ENCODE peak calls at places on chromosomes 5 and 9, in eight cellular contexts. Q is cardiac muscle cell, Z is neural progenitor cell, K is left ventricle myocardium inferior, B is breast epithelium, H is lower lobe of right lung, S is A673, G is tibial nerve. O is an unnamed sample.

GRCh38 chr5:91212336-91213092 is 170.6 kb downstream of the ARRDC3 start:
- DNase-seq in Q (peak; percentile 88), Z (no peak), G (peak; percentile 43), K (no peak), H (no peak), B (no peak), S (peak; percentile 85), O (no peak)

GRCh38 chr5:5933651-5934050 is 444.7 kb downstream of the MED10 start:
- DNase-seq in K (no peak), H (no peak), S (no peak), B (no peak), Z (no peak), Q (no peak), G (no peak), O (no peak)

GRCh38 chr5:76953551-76954382 is 922 bp downstream of the CRHBP start:
- DNase-seq in Z (peak; percentile 63), Q (peak; percentile 37), K (no peak), H (no peak), B (no peak), G (no peak), S (no peak), O (no peak)

GRCh38 chr9:120310035-120310434 is 269.9 kb downstream of the CDK5RAP2 start:
- DNase-seq in S (no peak), B (no peak), G (no peak), Z (no peak), K (no peak), H (no peak), Q (no peak), O (peak; percentile 40)

GRCh38 chr9:122904466-122904822 is 715 bp downstream of the RC3H2 start:
- DNase-seq in Q (peak; percentile 48), K (no peak), H (peak; percentile 55), B (no peak), Z (peak; percentile 86), S (no peak), G (no peak), O (peak; percentile 44)

GRCh38 chr5:136038635-136039034 is 9.8 kb downstream of the TGFBI start:
- DNase-seq in H (no peak), B (no peak), G (no peak), K (no peak), Z (no peak), Q (peak; percentile 64), S (no peak), O (no peak)

GRCh38 chr5:109479260-109479860 is 69.6 kb upstream of the PJA2 start:
- DNase-seq in G (no peak), H (no peak), B (no peak), K (no peak), Z (peak; percentile 5), S (peak; percentile 60), Q (peak; percentile 45), O (no peak)

GRCh38 chr9:87267701-87268100 is 230.0 kb upstream of the DAPK1 start:
- DNase-seq in B (no peak), H (no peak), Q (peak; percentile 51), K (peak; percentile 55), Z (no peak), G (peak; percentile 33), S (no peak), O (no peak)

GRCh38 chr9:135098400-135099105 is 11.1 kb downstream of the OLFM1 start:
- DNase-seq in Q (peak; percentile 30), G (no peak), Z (peak; percentile 90), B (no peak), S (peak; percentile 33), H (no peak), K (no peak), O (no peak)

GRCh38 chr9:131028221-131028884 is 19.4 kb downstream of the LAMC3 start:
- DNase-seq in Q (no peak), G (no peak), Z (no peak), K (no peak), H (no peak), S (no peak), B (no peak), O (no peak)

GRCh38 chr5:150368526-150368925 is 11.0 kb downstream of the TCOF1 start:
- DNase-seq in Q (no peak), H (peak; percentile 14), Z (no peak), S (no peak), K (no peak), B (no peak), G (no peak), O (no peak)

GRCh38 chr9:5441043-5441442 is 3.3 kb upstream of the PLGRKT start:
- DNase-seq in Q (peak; percentile 49), S (no peak), H (no peak), K (no peak), G (no peak), B (no peak), Z (no peak), O (no peak)

GRCh38 chr9:5443845-5444244 is 6.1 kb upstream of the PLGRKT start:
- DNase-seq in S (no peak), Z (no peak), G (no peak), B (no peak), K (no peak), H (no peak), Q (no peak), O (no peak)

GRCh38 chr9:5438301-5439162 is 807 bp upstream of the PLGRKT start:
- DNase-seq in H (no peak), K (no peak), G (no peak), Q (peak; percentile 47), B (no peak), Z (no peak), S (no peak), O (no peak)

GRCh38 chr9:5440426-5440825 is 2.7 kb upstream of the PLGRKT start:
- DNase-seq in Z (no peak), G (no peak), Q (no peak), B (no peak), H (no peak), S (no peak), K (no peak), O (no peak)

GRCh38 chr9:5442400-5443011 is 4.8 kb upstream of the PLGRKT start:
- DNase-seq in Q (peak; percentile 73), H (no peak), Z (peak; percentile 63), G (no peak), B (no peak), S (peak; percentile 61), K (no peak), O (no peak)
- TF ChIP-seq CTCF in Q (peak; percentile 57), H (peak; percentile 61), Z (peak; percentile 60), G (peak; percentile 31), B (no peak), S (peak; percentile 67), K (peak; percentile 63), O (peak; percentile 67)

GRCh38 chr9:136225366-136225747 is 20.3 kb downstream of the QSOX2 start:
- DNase-seq in K (no peak), Q (no peak), G (no peak), H (no peak), Z (no peak), S (no peak), B (no peak), O (no peak)
- H3K4me1 ChIP-seq in K (no peaks in the 10 kb centered on the region), Q (no peaks in the 10 kb centered on the region), G (no peaks in the 10 kb centered on the region), H (no peaks in the 10 kb centered on the region), Z (no peaks in the 10 kb centered on the region), S (peaks cover 24% of the 10 kb centered on the region), B (no peaks in the 10 kb centered on the region), O (peaks cover 18% of the 10 kb centered on the region)

GRCh38 chr5:124706041-124706440 is 40.4 kb downstream of the ZNF608 start:
- DNase-seq in B (no peak), S (no peak), K (no peak), H (no peak), Q (no peak), Z (no peak), G (no peak), O (no peak)

GRCh38 chr5:124704594-124705284 is 41.7 kb downstream of the ZNF608 start:
- DNase-seq in K (no peak), S (no peak), B (no peak), Z (no peak), G (no peak), Q (no peak), H (no peak), O (no peak)

GRCh38 chr5:124705577-124705976 is 40.9 kb downstream of the ZNF608 start:
- DNase-seq in H (no peak), Z (no peak), B (no peak), K (no peak), S (no peak), Q (no peak), G (no peak), O (no peak)

GRCh38 chr5:124706729-124707361 is 39.6 kb downstream of the ZNF608 start:
- DNase-seq in Q (peak; percentile 35), S (peak; percentile 4), Z (no peak), H (peak; percentile 55), G (peak; percentile 13), B (no peak), K (peak; percentile 54), O (peak; percentile 48)

DNA sequence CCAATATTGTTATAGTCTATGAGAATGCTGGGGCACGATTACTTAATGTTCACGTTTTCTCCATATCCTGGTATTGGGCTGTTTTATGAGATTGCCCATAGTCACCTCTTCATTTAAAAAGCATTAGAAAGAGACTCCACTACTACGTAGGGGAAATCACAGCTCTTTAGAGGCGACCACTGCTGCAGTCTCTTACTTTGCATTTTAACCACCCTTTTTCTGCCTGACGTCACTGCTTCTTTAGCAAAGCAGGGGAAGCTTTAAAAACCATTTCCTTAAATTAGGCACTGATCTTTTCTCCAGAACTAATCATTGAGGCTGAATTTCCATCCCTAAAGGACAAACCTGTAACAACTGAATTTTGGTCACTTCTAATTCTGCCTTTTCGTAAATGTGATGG is 38.9 kb downstream of the ZNF608 start:
- DNase-seq in S (no peak), G (no peak), H (no peak), Q (no peak), B (no peak), Z (no peak), K (no peak), O (no peak)
- H3K4me3 ChIP-seq in S (no peak overlapping the region), G (no peak overlapping the region), H (no peak overlapping the region), Q (peak overlapping the region; percentile 4), B (no peak overlapping the region), Z (peak overlapping the region; percentile 16), K (peak overlapping the region; percentile 30), O (peak overlapping the region; percentile 42)

DNA sequence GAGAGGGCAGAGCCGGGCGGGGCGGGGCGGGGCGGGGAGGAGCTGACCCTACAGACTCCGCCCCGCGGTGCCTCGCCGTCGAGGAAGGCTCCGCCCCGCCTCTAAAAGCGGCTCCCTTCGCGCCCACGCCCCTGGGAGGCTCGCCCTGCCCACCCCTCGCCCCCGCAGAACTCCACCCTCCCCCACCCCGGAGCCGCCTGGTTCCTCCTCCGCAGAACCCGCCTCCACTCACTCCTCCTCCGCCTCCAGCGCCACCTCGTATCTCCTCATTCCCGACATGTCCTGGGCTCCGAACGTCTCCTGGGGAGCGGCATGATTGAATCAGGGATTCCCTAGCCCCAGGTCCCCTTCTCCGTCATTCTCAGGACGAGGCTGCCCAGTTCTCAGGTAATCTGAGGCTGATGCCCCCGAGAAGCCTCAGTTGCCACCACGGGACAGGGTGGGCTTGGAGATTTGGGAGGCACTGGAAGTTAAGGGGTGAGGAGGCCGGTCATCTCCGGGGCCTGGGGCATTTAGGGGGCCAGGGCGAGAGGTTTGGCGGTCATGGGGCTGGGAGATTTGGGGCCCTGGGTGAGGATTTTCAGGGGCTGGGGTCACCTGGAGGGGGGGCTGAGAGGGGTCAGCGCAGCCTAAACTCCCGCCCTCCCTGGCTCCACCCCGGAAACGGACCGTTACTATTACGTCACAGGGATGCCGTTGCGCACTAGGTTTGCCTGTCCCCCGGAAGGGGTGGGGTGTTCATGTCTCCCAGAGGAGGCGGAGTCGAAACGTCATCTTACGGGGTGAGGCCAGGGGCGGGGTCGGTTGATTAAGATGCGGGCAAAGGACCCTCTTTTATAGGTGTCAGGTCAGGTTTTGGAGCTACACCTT is 3.2 kb upstream of the CCL27 start:
- DNase-seq in G (peak; percentile 98), Z (peak; percentile 98), B (peak; percentile 93), S (peak; percentile 97), K (peak; percentile 94), Q (peak; percentile 98), H (peak; percentile 95), O (peak; percentile 96)
- TF ChIP-seq CTCF in G (no peak), Z (no peak), B (no peak), S (no peak), K (no peak), Q (no peak), H (no peak), O (no peak)

O was measured in BE2C.